ENCODE peak calls at places on chromosomes 12 and 14, in four cellular contexts. S, Z, L and F are unnamed samples. For H3K27me3, the result is how much of the 10 kb centered on the place peaks cover.

GRCh38 chr14:37623552-37623951 is 28.1 kb downstream of the TTC6 start:
- DNase-seq in Z (no peak), L (peak), S (no peak), F (peak)

GRCh38 chr12:105382771-105383632 is 52.5 kb downstream of the C12orf75 start:
- DNase-seq in Z (no peak), S (peak), L (peak), F (peak)

GRCh38 chr14:74514471-74514932 is 20.9 kb downstream of the ISCA2 start:
- DNase-seq in L (peak), Z (peak), S (no peak), F (no peak)

GRCh38 chr12:2751686-2752085 is 43.1 kb upstream of the FKBP4 start:
- DNase-seq in S (peak), Z (no peak), L (no peak), F (no peak)

GRCh38 chr14:101713641-101714349 is 47.7 kb upstream of the PPP2R5C start:
- DNase-seq in S (no peak), Z (no peak), L (no peak), F (no peak)

GRCh38 chr12:57046947-57047890 is 2.7 kb downstream of the MYO1A start:
- DNase-seq in S (no peak), L (no peak), Z (no peak), F (no peak)

GRCh38 chr12:113461666-113462065 is 10.0 kb downstream of the LHX5 start:
- DNase-seq in S (peak), Z (no peak), L (no peak), F (no peak)

GRCh38 chr14:41873379-41874034 is 266.8 kb downstream of the LRFN5 start:
- DNase-seq in Z (no peak), S (no peak), L (peak), F (no peak)

GRCh38 chr14:52018252-52018651 is 28.9 kb downstream of the RTRAF start:
- DNase-seq in Z (peak), S (no peak), L (no peak), F (peak)

GRCh38 chr12:57127710-57128518 is at the start of gene LRP1:
- DNase-seq in L (peak), S (peak), Z (peak), F (no peak)

GRCh38 chr12:27012239-27012981 is 1.8 kb downstream of the TM7SF3 start:
- DNase-seq in L (no peak), S (no peak), Z (no peak), F (no peak)

GRCh38 chr14:36905272-36906046 is 243.8 kb downstream of the PAX9 start:
- DNase-seq in S (peak), Z (no peak), L (no peak), F (no peak)

GRCh38 chr14:100554082-100554677 is 33.0 kb downstream of the BEGAIN start:
- DNase-seq in L (no peak), S (no peak), Z (peak), F (no peak)

GRCh38 chr14:20631821-20632389 is 9.6 kb downstream of the OR6S1 start:
- DNase-seq in S (peak), L (peak), Z (peak), F (peak)

GRCh38 chr14:30440986-30441385 is 118.0 kb upstream of the G2E3 start:
- DNase-seq in S (no peak), L (no peak), Z (no peak), F (no peak)

GRCh38 chr12:44053550-44054243 is 217.8 kb downstream of the TMEM117 start:
- DNase-seq in Z (no peak), S (no peak), L (peak), F (no peak)

GRCh38 chr14:106378191-106378590 is 851.8 kb downstream of the TMEM121 start:
- DNase-seq in S (no peak), L (no peak), Z (no peak), F (no peak)
- TF ChIP-seq CTCF in S (no peak), L (no peak), Z (no peak), F (no peak)

GRCh38 chr14:64779472-64779871 is 75.2 kb downstream of the PLEKHG3 start:
- DNase-seq in S (no peak), L (no peak), Z (no peak), F (no peak)
- H3K27ac ChIP-seq in S (no peak), L (no peak), Z (no peak), F (no peak)

DNA sequence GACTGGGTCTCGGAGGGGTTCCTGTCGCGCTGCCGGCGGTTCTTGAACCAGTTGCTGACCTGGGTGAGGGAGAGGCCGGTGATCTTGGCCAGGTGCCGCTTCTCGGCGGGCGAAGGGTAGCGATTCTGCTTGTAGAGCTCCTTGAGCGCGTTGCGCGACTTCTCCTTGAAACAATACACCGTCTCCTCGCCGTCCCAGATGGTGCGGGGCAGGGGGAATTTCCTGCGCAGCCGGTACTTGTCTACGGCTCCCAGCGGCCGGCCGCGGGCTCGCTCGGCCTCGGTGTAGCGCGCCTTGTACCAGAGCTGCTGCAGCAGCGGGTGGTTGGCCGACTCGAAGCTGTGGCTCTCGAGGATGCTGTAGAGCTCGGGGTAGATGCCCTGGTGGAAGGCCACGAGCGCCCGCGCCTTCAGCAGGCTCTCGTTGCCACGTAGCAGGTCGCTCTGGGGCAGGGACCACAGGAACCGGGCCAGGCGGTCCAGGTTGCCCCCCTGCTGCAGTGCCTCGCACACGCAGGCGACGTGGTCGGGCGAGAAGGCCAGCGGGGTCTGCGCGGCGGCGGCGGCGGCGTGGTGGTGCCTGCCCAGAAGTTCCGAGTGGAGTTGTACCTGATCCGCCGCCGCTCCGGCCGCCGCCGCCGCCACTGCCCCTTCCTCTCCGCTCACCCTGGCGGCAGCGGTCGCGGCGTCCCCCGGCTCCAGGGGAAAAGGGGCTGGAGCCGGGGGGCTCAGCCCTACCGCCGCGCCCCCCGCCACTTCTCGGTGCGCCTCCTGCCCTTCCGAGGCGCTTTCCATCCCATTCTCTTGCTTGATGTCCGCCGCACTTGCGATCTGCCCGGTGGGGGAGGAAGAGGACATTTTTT is 702 bp downstream of the SIX4 start:
- DNase-seq in Z (peak), L (peak), S (peak), F (peak)
- H3K27me3 ChIP-seq in Z (half or more), L (under half), S (under half), F (under half)

GRCh38 chr12:115785548-115785947 is 491.9 kb downstream of the MED13L start:
- DNase-seq in L (no peak), S (no peak), Z (no peak), F (no peak)
- TF ChIP-seq CTCF in L (no peak), S (peak), Z (no peak), F (no peak)

DNA sequence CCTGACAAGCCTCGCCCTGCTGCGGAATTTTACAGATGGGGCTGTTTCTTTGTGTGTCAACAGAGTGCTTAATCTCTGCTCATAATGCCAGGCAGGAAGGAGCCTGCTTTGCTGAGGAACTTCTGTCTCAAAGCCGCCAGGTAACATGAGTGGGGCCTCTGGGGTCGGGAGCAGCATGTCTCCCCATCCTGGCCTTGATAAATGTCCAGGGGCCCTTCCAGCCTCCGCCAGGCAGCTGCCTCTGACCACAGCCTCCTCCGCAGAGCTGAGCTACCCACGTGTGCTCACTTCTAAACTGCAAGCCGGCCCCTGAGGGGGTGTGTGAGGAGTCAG is 115.9 kb upstream of the NCOR2 start:
- DNase-seq in S (peak), L (no peak), Z (peak), F (peak)
- H3K27ac ChIP-seq in S (no peak), L (peak), Z (peak), F (peak)

GRCh38 chr14:96424104-96424989 is 32.4 kb downstream of the AK7 start:
- DNase-seq in L (peak), Z (peak), S (peak), F (peak)
- H3K27me3 ChIP-seq in L (under half), Z (under half), S (under half), F (under half)